ENCODE peak calls at places on chromosomes 2 and 18, in ten cellular contexts. B is stimulated activated CD8-positive, alpha-beta memory T cell treated with anti-CD3 and anti-CD28 coated beads, Interleukin-15, amount 100 ng/mL, for 24 hours; X is effector memory CD8-positive, alpha-beta T cell; T is glutamatergic neuron; I is heart right ventricle; N is endothelial cell; W is ELF-1; Q is activated T-cell treated with anti-CD3 and anti-CD28 coated beads for 1 hour; U is activated CD8-positive, alpha-beta memory T cell treated with anti-CD3 and anti-CD28 coated beads, Interleukin-2, amount 50 U/mL, for 48 hours; O is fibroblast of pulmonary artery. P is an unnamed sample.

GRCh38 chr18:78901923-78902794 is 77.5 kb upstream of the SALL3 start:
- DNase-seq in B (no peak), X (no peak), T (no peak), I (no peak), N (no peak), W (no peak), Q (no peak), U (no peak), O (no peak), P (no peak)

GRCh38 chr2:126614529-126615279 is 41.3 kb upstream of the GYPC start:
- DNase-seq in B (no peak), X (no peak), T (no peak), I (no peak), N (no peak), W (no peak), Q (no peak), U (no peak), O (peak), P (peak)

GRCh38 chr18:46676162-46676830 is 19.3 kb upstream of the LOXHD1 start:
- DNase-seq in B (no peak), X (no peak), T (no peak), I (no peak), N (no peak), W (peak), Q (no peak), U (no peak), O (no peak), P (no peak)

GRCh38 chr18:46623541-46623940 is 33.5 kb downstream of the LOXHD1 start:
- DNase-seq in B (no peak), X (peak), T (peak), I (peak), N (peak), W (no peak), Q (no peak), U (no peak), O (peak), P (no peak)

GRCh38 chr2:40282428-40282827 is 169.5 kb downstream of the SLC8A1 start:
- DNase-seq in B (no peak), X (no peak), T (no peak), I (no peak), N (no peak), W (no peak), Q (no peak), U (no peak), O (peak), P (peak)

GRCh38 chr2:72695676-72696075 is 130.2 kb downstream of the EXOC6B start:
- DNase-seq in B (no peak), X (no peak), T (no peak), I (no peak), N (no peak), W (no peak), Q (no peak), U (no peak), O (no peak), P (no peak)

GRCh38 chr2:240230424-240230945 is 90.0 kb upstream of the OTOS start:
- DNase-seq in B (no peak), X (no peak), T (peak), I (no peak), N (no peak), W (no peak), Q (no peak), U (peak), O (no peak), P (no peak)

GRCh38 chr2:15259356-15259756 is 301.8 kb downstream of the NBAS start:
- DNase-seq in B (no peak), X (no peak), T (no peak), I (no peak), N (no peak), W (peak), Q (no peak), U (no peak), O (no peak), P (no peak)

GRCh38 chr2:160142472-160142871 is 57.6 kb downstream of the ITGB6 start:
- DNase-seq in B (no peak), X (no peak), T (no peak), I (no peak), N (no peak), W (no peak), Q (no peak), U (no peak), O (no peak), P (no peak)

GRCh38 chr2:207283356-207283755 is 117.6 kb upstream of the KLF7 start:
- DNase-seq in B (no peak), X (no peak), T (no peak), I (peak), N (no peak), W (peak), Q (no peak), U (no peak), O (peak), P (peak)

GRCh38 chr2:236088368-236089057 is 79.7 kb downstream of the GBX2 start:
- DNase-seq in B (no peak), X (no peak), T (no peak), I (no peak), N (no peak), W (no peak), Q (no peak), U (no peak), O (no peak), P (no peak)

GRCh38 chr2:10434885-10435419 is 13.2 kb downstream of the ODC1 start:
- DNase-seq in B (peak), X (peak), T (peak), I (peak), N (peak), W (peak), Q (peak), U (peak), O (peak), P (peak)

GRCh38 chr2:74777161-74777900 is 56.6 kb upstream of the HK2 start:
- DNase-seq in B (no peak), X (no peak), T (no peak), I (no peak), N (no peak), W (no peak), Q (no peak), U (no peak), O (no peak), P (no peak)

GRCh38 chr2:49490710-49491109 is 336.4 kb upstream of the FSHR start:
- DNase-seq in B (no peak), X (no peak), T (no peak), I (no peak), N (peak), W (peak), Q (no peak), U (no peak), O (peak), P (no peak)

GRCh38 chr2:10733980-10734379 is 12.6 kb downstream of the ATP6V1C2 start:
- DNase-seq in B (no peak), X (no peak), T (no peak), I (no peak), N (no peak), W (no peak), Q (no peak), U (no peak), O (no peak), P (no peak)

GRCh38 chr2:109380502-109381326 is 233.1 kb downstream of the SEPTIN10 start:
- DNase-seq in B (no peak), X (no peak), T (no peak), I (no peak), N (peak), W (no peak), Q (no peak), U (peak), O (no peak), P (no peak)

GRCh38 chr2:88090446-88091283 is 23.0 kb downstream of the SMYD1 start:
- DNase-seq in B (peak), X (no peak), T (no peak), I (no peak), N (no peak), W (no peak), Q (peak), U (no peak), O (no peak), P (no peak)

GRCh38 chr2:206642075-206643025 is at the start of gene FAM237A:
- DNase-seq in B (no peak), X (no peak), T (peak), I (peak), N (peak), W (peak), Q (no peak), U (no peak), O (peak), P (peak)